ENCODE peak calls at places on chromosomes 13 and 19, in six cellular contexts. V, T, N, W, D and O are unnamed samples.

GRCh38 chr13:42720116-42720857 is 61.1 kb upstream of the FAM216B start:
- DNase-seq in V (no peak), N (peak), W (peak), T (peak), D (peak), O (peak)

GRCh38 chr19:53553159-53553558 is 15.2 kb downstream of the ZNF331 start:
- DNase-seq in N (no peak), V (no peak), D (no peak), W (no peak), T (no peak), O (no peak)

GRCh38 chr19:50478901-50479715 is 2.5 kb upstream of the GARIN5A start:
- DNase-seq in W (peak), T (peak), N (peak), V (no peak), D (peak), O (peak)

GRCh38 chr13:34941436-34941834 is 635 bp upstream of the NBEA start:
- DNase-seq in V (no peak), N (no peak), W (peak), T (no peak), D (no peak), O (no peak)

GRCh38 chr13:106566682-106567420 is 1.1 kb downstream of the ARGLU1 start:
- DNase-seq in T (peak), N (peak), V (no peak), D (peak), W (peak), O (peak)

GRCh38 chr19:873084-874019 is 13.9 kb downstream of the CFD start:
- DNase-seq in V (no peak), T (no peak), N (peak), W (no peak), D (no peak), O (no peak)

GRCh38 chr13:65882810-65883209 is 1347.3 kb downstream of the PCDH9 start:
- DNase-seq in T (no peak), V (no peak), N (no peak), D (no peak), W (no peak), O (no peak)

GRCh38 chr19:15550847-15551182 is 42.5 kb downstream of the CYP4F22 start:
- DNase-seq in N (no peak), D (no peak), T (no peak), V (no peak), W (no peak), O (no peak)

GRCh38 chr19:50896591-50897190 is 14.5 kb downstream of the KLK4 start:
- DNase-seq in D (peak), T (no peak), W (no peak), N (peak), V (no peak), O (peak)

GRCh38 chr13:106507560-106508274 is 27.7 kb downstream of the EFNB2 start:
- DNase-seq in N (peak), W (no peak), V (no peak), T (peak), D (peak), O (peak)

GRCh38 chr13:27923794-27924528 is 4.2 kb downstream of the PDX1 start:
- DNase-seq in N (no peak), W (no peak), D (no peak), V (no peak), T (no peak), O (no peak)

GRCh38 chr19:8017808-8018207 is 12.4 kb upstream of the ELAVL1 start:
- DNase-seq in V (no peak), W (no peak), T (no peak), N (no peak), D (no peak), O (no peak)

GRCh38 chr19:27618006-27618405 is 1594.9 kb downstream of the UQCRFS1 start:
- DNase-seq in N (no peak), T (no peak), V (no peak), W (no peak), D (no peak), O (no peak)

GRCh38 chr19:38812841-38813320 is at the start of gene LGALS4:
- DNase-seq in D (no peak), W (no peak), V (no peak), T (no peak), N (no peak), O (no peak)

GRCh38 chr19:42283248-42284065 is 14.4 kb downstream of the CIC start:
- DNase-seq in D (no peak), N (peak), T (peak), V (peak), W (peak), O (peak)

GRCh38 chr13:97307882-97308624 is 85.9 kb downstream of the MBNL2 start:
- DNase-seq in D (peak), W (peak), N (peak), V (peak), T (peak), O (peak)

GRCh38 chr19:1624458-1624857 is 19.2 kb upstream of the UQCR11 start:
- DNase-seq in W (peak), N (no peak), D (peak), V (no peak), T (no peak), O (peak)

GRCh38 chr19:38534574-38534973 is 83.2 kb downstream of the MAP4K1 start:
- DNase-seq in V (no peak), W (no peak), N (no peak), D (no peak), T (no peak), O (no peak)

GRCh38 chr13:30679483-30680330 is 55.6 kb upstream of the ALOX5AP start:
- DNase-seq in D (peak), V (no peak), T (peak), N (no peak), W (peak), O (peak)

GRCh38 chr13:69617587-69617986 is 490.0 kb upstream of the ATXN8OS start:
- DNase-seq in D (no peak), W (no peak), N (no peak), V (no peak), T (no peak), O (no peak)

GRCh38 chr13:111927181-111927540 is 139.8 kb upstream of the SOX1 start:
- DNase-seq in T (no peak), D (no peak), N (no peak), V (no peak), W (no peak), O (no peak)

GRCh38 chr13:28753208-28753892 is 34.6 kb upstream of the SLC46A3 start:
- DNase-seq in N (peak), V (no peak), T (peak), W (peak), D (peak), O (peak)

GRCh38 chr13:22176968-22177545 is 506.2 kb downstream of the FGF9 start:
- DNase-seq in N (no peak), V (no peak), T (no peak), D (no peak), W (no peak), O (no peak)

GRCh38 chr13:95497307-95497943 is 55.1 kb upstream of the CLDN10 start:
- DNase-seq in N (no peak), V (peak), W (no peak), T (no peak), D (no peak), O (no peak)

GRCh38 chr19:4393947-4394590 is 6.3 kb downstream of the SH3GL1 start:
- DNase-seq in T (no peak), V (no peak), W (no peak), D (no peak), N (no peak), O (no peak)

GRCh38 chr19:33397536-33398360 is 24.2 kb downstream of the CEBPG start:
- DNase-seq in W (no peak), N (no peak), D (no peak), T (peak), V (peak), O (no peak)

GRCh38 chr19:5091576-5092215 is 122.8 kb downstream of the KDM4B start:
- DNase-seq in V (no peak), N (no peak), T (no peak), D (no peak), W (no peak), O (no peak)

GRCh38 chr19:37413243-37414084 is 42.6 kb downstream of the ZNF527 start:
- DNase-seq in N (peak), D (no peak), V (no peak), T (no peak), W (no peak), O (no peak)

GRCh38 chr13:39599842-39600241 is 3.2 kb downstream of the LHFPL6 start:
- DNase-seq in W (no peak), V (no peak), D (no peak), N (no peak), T (no peak), O (no peak)
- H3K4me3 ChIP-seq in W (no peak), V (peak), D (no peak), N (peak), T (no peak), O (no peak)

GRCh38 chr19:18507727-18508440 is 14.0 kb downstream of the ELL start:
- DNase-seq in W (no peak), D (no peak), N (no peak), V (no peak), T (no peak), O (peak)
- H3K27ac ChIP-seq in W (no peak), D (no peak), N (no peak), V (peak), T (no peak), O (no peak)

DNA sequence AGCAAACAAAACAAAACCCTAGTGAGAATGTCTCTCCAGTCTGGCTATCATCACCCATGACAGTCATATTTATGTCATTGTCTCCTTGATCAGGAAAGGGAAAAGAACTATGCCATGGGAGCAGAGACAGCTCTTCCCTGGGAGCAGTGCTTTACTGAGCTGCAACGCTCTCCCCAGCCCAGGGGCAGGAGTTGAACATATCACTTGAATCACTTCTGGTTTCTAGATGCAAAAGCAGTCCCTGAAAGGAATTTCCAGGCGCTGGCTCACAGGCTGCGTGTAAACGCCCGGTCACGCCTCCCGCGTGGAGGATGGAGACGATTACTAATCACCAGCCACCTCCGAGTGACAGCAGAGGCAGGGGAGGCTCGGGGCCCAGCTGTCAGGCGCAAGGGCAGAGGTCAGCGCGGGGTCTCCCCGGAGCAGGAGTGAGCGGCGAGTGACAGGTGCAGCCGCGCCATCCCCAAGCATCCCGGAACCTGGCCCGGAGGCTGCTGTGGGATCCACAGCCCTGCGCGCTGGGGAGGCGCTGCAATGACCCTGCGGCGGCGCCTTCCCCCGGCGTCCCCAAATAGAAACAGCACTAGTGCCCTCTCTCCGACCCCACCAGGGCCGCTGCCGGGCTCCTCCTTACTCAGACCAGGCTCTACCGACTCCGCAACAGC is 23.5 kb upstream of the DCLK1 start:
- DNase-seq in V (no peak), W (no peak), T (no peak), D (no peak), N (no peak), O (peak)
- H3K4me3 ChIP-seq in V (peak), W (no peak), T (no peak), D (no peak), N (no peak), O (peak)

GRCh38 chr13:48630791-48631190 is 22.9 kb upstream of the CYSLTR2 start:
- DNase-seq in V (no peak), N (no peak), T (no peak), D (no peak), W (no peak), O (no peak)
- H3K27ac ChIP-seq in V (no peak), N (no peak), T (no peak), D (no peak), W (no peak), O (no peak)